ENCODE peak calls at places on chromosomes 6 and 20, in seven cellular contexts. V, F, R, I, M, L and D are unnamed samples.

GRCh38 chr6:108113557-108114519 is 39.3 kb upstream of the OSTM1 start:
- DNase-seq in L (peak), R (peak), I (no peak), V (peak), F (peak), M (peak), D (no peak)

GRCh38 chr20:18324596-18325089 is 36.3 kb downstream of the ZNF133 start:
- DNase-seq in V (no peak), R (no peak), F (no peak), I (no peak), M (no peak), L (no peak), D (no peak)

GRCh38 chr6:116997496-116997895 is 120.5 kb downstream of the RFX6 start:
- DNase-seq in L (no peak), M (no peak), R (no peak), I (no peak), F (no peak), V (no peak), D (no peak)

GRCh38 chr6:33623895-33624381 is 2.8 kb downstream of the ITPR3 start:
- DNase-seq in R (no peak), F (no peak), V (no peak), L (no peak), M (no peak), I (no peak), D (no peak)

GRCh38 chr6:27757307-27757706 is 154.9 kb downstream of the OR2B2 start:
- DNase-seq in R (no peak), M (no peak), V (no peak), I (peak), F (no peak), L (peak), D (no peak)

GRCh38 chr6:148776321-148776966 is 29.6 kb downstream of the UST start:
- DNase-seq in I (no peak), F (peak), R (peak), M (no peak), L (peak), V (no peak), D (peak)

GRCh38 chr20:38601216-38602184 is at the start of gene ARHGAP40:
- DNase-seq in V (peak), L (no peak), F (peak), R (no peak), I (no peak), M (peak), D (no peak)

GRCh38 chr6:119314894-119315272 is 34.7 kb downstream of the MAN1A1 start:
- DNase-seq in I (no peak), L (no peak), M (no peak), R (no peak), F (no peak), V (no peak), D (no peak)

GRCh38 chr6:131948692-131949614 is 2.2 kb downstream of the CCN2 start:
- DNase-seq in F (peak), M (no peak), R (peak), L (peak), I (no peak), V (no peak), D (no peak)

GRCh38 chr6:54307412-54308036 is 717 bp upstream of the TINAG start:
- DNase-seq in R (no peak), M (no peak), L (no peak), F (peak), I (no peak), V (no peak), D (no peak)

GRCh38 chr20:50628326-50628725 is 63.0 kb downstream of the RIPOR3 start:
- DNase-seq in M (peak), L (no peak), I (no peak), R (no peak), F (no peak), V (no peak), D (no peak)

GRCh38 chr6:125267806-125268523 is 33.8 kb downstream of the HDDC2 start:
- DNase-seq in F (peak), R (no peak), I (no peak), L (peak), M (peak), V (no peak), D (no peak)

GRCh38 chr20:37986873-37987601 is 46.2 kb downstream of the TTI1 start:
- DNase-seq in L (no peak), M (peak), I (no peak), R (peak), F (no peak), V (no peak), D (no peak)

GRCh38 chr6:90000864-90001731 is 106.8 kb downstream of the GJA10 start:
- DNase-seq in M (no peak), I (no peak), F (peak), R (no peak), V (no peak), L (peak), D (no peak)

GRCh38 chr6:46651766-46652165 is 852 bp downstream of the CYP39A1 start:
- DNase-seq in R (no peak), L (no peak), F (peak), V (no peak), M (no peak), I (no peak), D (no peak)

GRCh38 chr20:32965581-32966373 is 38.5 kb downstream of the SUN5 start:
- DNase-seq in L (no peak), R (no peak), V (no peak), M (no peak), F (no peak), I (no peak), D (no peak)

GRCh38 chr6:154986787-154987235 is 8.3 kb upstream of the TIAM2 start:
- DNase-seq in I (no peak), V (no peak), F (no peak), R (no peak), L (peak), M (no peak), D (no peak)

GRCh38 chr6:44386364-44386928 is 1.1 kb upstream of the CDC5L start:
- DNase-seq in I (no peak), M (peak), F (no peak), V (no peak), L (no peak), R (no peak), D (no peak)

GRCh38 chr6:138569970-138570715 is 70.8 kb upstream of the NHSL1 start:
- DNase-seq in V (no peak), M (no peak), R (peak), L (no peak), I (no peak), F (no peak), D (no peak)
- H3K27ac ChIP-seq in V (no peak), M (no peak), R (no peak), L (no peak), I (no peak), F (no peak), D (no peak)

DNA sequence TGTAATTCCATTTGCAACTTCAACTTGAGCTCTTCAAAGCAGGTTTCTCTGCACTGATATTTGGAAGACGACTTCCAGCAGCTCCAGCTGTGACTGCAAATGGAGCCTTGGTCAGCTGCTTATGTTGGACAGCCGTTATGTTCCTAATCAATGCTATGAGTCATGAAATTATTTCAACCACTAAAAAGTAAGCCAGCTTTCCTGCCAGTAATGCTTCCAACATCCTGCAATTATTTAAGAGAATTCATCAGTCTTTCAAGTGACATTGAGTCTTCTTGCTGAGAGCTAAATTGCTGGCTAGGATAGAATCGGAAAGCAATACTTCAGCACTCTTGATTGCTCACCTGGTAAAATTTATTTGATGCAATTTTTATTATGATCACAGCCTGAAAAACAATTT is 375.7 kb downstream of the MMUT start:
- DNase-seq in F (no peak), V (no peak), I (no peak), L (peak), R (no peak), M (no peak), D (no peak)
- H3K27ac ChIP-seq in F (no peak), V (no peak), I (no peak), L (no peak), R (no peak), M (no peak), D (no peak)

DNA sequence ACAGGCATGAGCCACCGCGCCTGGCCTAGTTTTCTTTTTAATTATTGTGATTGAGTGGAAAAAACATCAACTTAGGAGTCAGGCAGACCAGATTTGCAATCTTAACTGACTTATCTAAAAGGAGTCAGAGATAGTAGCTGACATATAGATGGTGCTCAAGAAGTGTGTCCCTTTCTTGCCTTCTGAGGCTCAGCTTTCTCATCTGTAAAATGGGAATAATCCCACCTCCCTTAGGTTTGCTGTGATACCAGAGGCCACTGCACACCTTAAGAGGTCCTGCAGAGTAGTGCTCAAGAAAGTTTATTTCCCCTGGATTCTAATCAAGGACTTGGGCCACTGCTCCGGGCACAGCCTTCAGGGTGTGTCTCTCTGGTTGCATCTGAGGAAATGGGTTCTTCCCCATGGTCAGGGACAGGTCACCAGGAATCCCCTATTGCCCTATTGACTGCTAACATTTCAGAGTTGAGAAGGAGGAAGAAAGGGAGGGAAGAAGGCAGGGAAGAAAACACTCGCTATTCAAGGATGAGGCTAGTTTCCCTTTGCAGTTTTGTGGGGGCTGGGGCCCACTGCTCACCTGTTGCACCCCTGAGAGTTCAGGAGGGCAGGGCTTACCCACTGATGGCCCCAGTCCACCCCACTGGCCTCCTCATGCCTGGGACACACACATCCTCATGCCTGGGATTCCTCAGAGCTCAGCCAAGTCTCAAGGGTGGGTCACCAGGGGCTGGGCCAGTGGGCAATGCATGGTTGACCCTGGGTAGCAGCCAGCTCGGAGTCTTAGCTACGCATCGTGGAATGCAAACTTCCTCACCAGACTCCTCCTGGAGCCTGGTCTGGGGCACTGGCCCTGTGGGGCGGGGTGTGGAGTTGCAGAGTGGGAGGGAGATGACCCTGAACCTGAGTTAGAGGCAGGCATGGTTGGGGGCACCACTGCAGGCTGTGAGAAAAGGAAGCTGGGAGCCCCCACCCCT is 21.2 kb downstream of the C6orf132 start:
- DNase-seq in F (no peak), L (no peak), I (no peak), R (no peak), V (no peak), M (no peak), D (no peak)
- H3K27ac ChIP-seq in F (no peak), L (no peak), I (no peak), R (no peak), V (peak), M (no peak), D (peak)

DNA sequence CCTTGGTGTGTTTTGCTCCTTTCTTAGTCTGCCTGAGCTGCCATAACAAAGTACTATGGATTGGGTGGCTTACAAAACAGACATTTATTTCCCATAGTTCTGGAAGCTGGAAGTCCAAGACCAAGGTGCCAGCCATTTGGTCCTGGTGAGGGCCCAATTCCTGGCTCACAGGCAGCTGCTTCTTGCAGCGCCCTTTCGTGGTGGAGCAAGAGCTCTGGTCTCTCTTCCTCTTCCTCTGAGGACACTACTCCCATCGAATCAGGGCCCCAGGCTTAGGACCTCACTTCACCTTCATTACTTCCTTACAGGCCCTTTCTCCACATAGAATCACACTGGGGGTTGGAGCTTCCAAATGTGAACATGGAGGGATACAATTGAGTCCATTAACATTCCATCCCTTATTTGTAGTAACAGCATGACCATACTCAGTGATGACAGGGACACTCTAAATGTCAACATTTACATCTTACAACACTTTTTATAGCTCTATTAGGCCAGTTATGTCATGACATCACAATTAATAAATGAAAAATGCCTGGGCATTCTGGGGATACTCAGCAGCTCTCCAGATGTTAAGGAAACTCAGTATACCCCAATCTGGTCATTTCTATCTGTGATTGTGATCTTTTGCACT is 2.3 kb downstream of the RAMACL start:
- DNase-seq in R (no peak), M (no peak), F (no peak), V (no peak), I (no peak), L (no peak), D (no peak)
- H3K27ac ChIP-seq in R (no peak), M (no peak), F (no peak), V (no peak), I (no peak), L (no peak), D (no peak)